ENCODE peak calls at places on chromosomes 1 and 21, in six cellular contexts. One of them, this sample, is unnamed.

GRCh38 chr1:41714613-41715389 is 203.9 kb downstream of the HIVEP3 start:
- DNase-seq in ascending aorta: no peak
- DNase-seq in NCI-H524: peak
- DNase-seq in activated T-cell treated with anti-CD3 and anti-CD28 coated beads for 48 hours: no peak
- DNase-seq in Daoy: no peak
- DNase-seq in ACHN: no peak
- DNase-seq in this sample: no peak

GRCh38 chr1:53688703-53689102 is 50.3 kb downstream of the GLIS1 start:
- DNase-seq in ascending aorta: no peak
- DNase-seq in NCI-H524: peak
- DNase-seq in activated T-cell treated with anti-CD3 and anti-CD28 coated beads for 48 hours: no peak
- DNase-seq in Daoy: no peak
- DNase-seq in ACHN: no peak
- DNase-seq in this sample: no peak

GRCh38 chr1:54945393-54945936 is 35.0 kb upstream of the TMEM61 start:
- DNase-seq in ascending aorta: no peak
- DNase-seq in NCI-H524: no peak
- DNase-seq in activated T-cell treated with anti-CD3 and anti-CD28 coated beads for 48 hours: no peak
- DNase-seq in Daoy: no peak
- DNase-seq in ACHN: no peak
- DNase-seq in this sample: no peak

GRCh38 chr1:205351984-205352713 is 4.6 kb downstream of the KLHDC8A start:
- DNase-seq in ascending aorta: no peak
- DNase-seq in NCI-H524: peak
- DNase-seq in activated T-cell treated with anti-CD3 and anti-CD28 coated beads for 48 hours: no peak
- DNase-seq in Daoy: peak
- DNase-seq in ACHN: no peak
- DNase-seq in this sample: no peak

GRCh38 chr1:15758537-15758936 is at the start of gene FBLIM1:
- DNase-seq in ascending aorta: no peak
- DNase-seq in NCI-H524: no peak
- DNase-seq in activated T-cell treated with anti-CD3 and anti-CD28 coated beads for 48 hours: no peak
- DNase-seq in Daoy: peak
- DNase-seq in ACHN: peak
- DNase-seq in this sample: peak

GRCh38 chr1:37945743-37946702 is 830 bp downstream of the INPP5B start:
- DNase-seq in ascending aorta: peak
- DNase-seq in NCI-H524: no peak
- DNase-seq in activated T-cell treated with anti-CD3 and anti-CD28 coated beads for 48 hours: no peak
- DNase-seq in Daoy: peak
- DNase-seq in ACHN: peak
- DNase-seq in this sample: peak

GRCh38 chr1:230917284-230918135 is 49.2 kb upstream of the C1orf198 start:
- DNase-seq in ascending aorta: no peak
- DNase-seq in NCI-H524: peak
- DNase-seq in activated T-cell treated with anti-CD3 and anti-CD28 coated beads for 48 hours: peak
- DNase-seq in Daoy: peak
- DNase-seq in ACHN: peak
- DNase-seq in this sample: peak

GRCh38 chr1:172351347-172351746 is 69.1 kb upstream of the C1orf105 start:
- DNase-seq in ascending aorta: no peak
- DNase-seq in NCI-H524: peak
- DNase-seq in activated T-cell treated with anti-CD3 and anti-CD28 coated beads for 48 hours: no peak
- DNase-seq in Daoy: no peak
- DNase-seq in ACHN: no peak
- DNase-seq in this sample: no peak

GRCh38 chr1:234262007-234262753 is 111.1 kb upstream of the COA6 start:
- DNase-seq in ascending aorta: no peak
- DNase-seq in NCI-H524: no peak
- DNase-seq in activated T-cell treated with anti-CD3 and anti-CD28 coated beads for 48 hours: no peak
- DNase-seq in Daoy: no peak
- DNase-seq in ACHN: no peak
- DNase-seq in this sample: no peak

GRCh38 chr1:94326329-94326728 is 88.9 kb upstream of the ARHGAP29 start:
- DNase-seq in ascending aorta: no peak
- DNase-seq in NCI-H524: no peak
- DNase-seq in activated T-cell treated with anti-CD3 and anti-CD28 coated beads for 48 hours: no peak
- DNase-seq in Daoy: peak
- DNase-seq in ACHN: no peak
- DNase-seq in this sample: peak

GRCh38 chr1:203202431-203203245 is 16.1 kb upstream of the CHI3L1 start:
- DNase-seq in ascending aorta: peak
- DNase-seq in NCI-H524: no peak
- DNase-seq in activated T-cell treated with anti-CD3 and anti-CD28 coated beads for 48 hours: no peak
- DNase-seq in Daoy: no peak
- DNase-seq in ACHN: no peak
- DNase-seq in this sample: no peak

GRCh38 chr1:15741183-15741850 is 982 bp upstream of the TMEM82 start:
- DNase-seq in ascending aorta: no peak
- DNase-seq in NCI-H524: peak
- DNase-seq in activated T-cell treated with anti-CD3 and anti-CD28 coated beads for 48 hours: peak
- DNase-seq in Daoy: peak
- DNase-seq in ACHN: peak
- DNase-seq in this sample: peak

GRCh38 chr1:22584970-22585369 is 21.7 kb downstream of the EPHA8 start:
- DNase-seq in ascending aorta: no peak
- DNase-seq in NCI-H524: no peak
- DNase-seq in activated T-cell treated with anti-CD3 and anti-CD28 coated beads for 48 hours: no peak
- DNase-seq in Daoy: no peak
- DNase-seq in ACHN: no peak
- DNase-seq in this sample: no peak

GRCh38 chr1:67733741-67734690 is 49.0 kb downstream of the GADD45A start:
- DNase-seq in ascending aorta: no peak
- DNase-seq in NCI-H524: no peak
- DNase-seq in activated T-cell treated with anti-CD3 and anti-CD28 coated beads for 48 hours: no peak
- DNase-seq in Daoy: no peak
- DNase-seq in ACHN: no peak
- DNase-seq in this sample: no peak

GRCh38 chr1:29912413-29912812 is 676.1 kb downstream of the PTPRU start:
- DNase-seq in ascending aorta: no peak
- DNase-seq in NCI-H524: peak
- DNase-seq in activated T-cell treated with anti-CD3 and anti-CD28 coated beads for 48 hours: no peak
- DNase-seq in Daoy: peak
- DNase-seq in ACHN: peak
- DNase-seq in this sample: no peak

GRCh38 chr1:15111597-15111996 is 42.0 kb upstream of the TMEM51 start:
- DNase-seq in ascending aorta: no peak
- DNase-seq in NCI-H524: no peak
- DNase-seq in activated T-cell treated with anti-CD3 and anti-CD28 coated beads for 48 hours: no peak
- DNase-seq in Daoy: no peak
- DNase-seq in ACHN: no peak
- DNase-seq in this sample: no peak

GRCh38 chr1:76006234-76006633 is 68.3 kb upstream of the ST6GALNAC3 start:
- DNase-seq in ascending aorta: no peak
- DNase-seq in NCI-H524: no peak
- DNase-seq in activated T-cell treated with anti-CD3 and anti-CD28 coated beads for 48 hours: no peak
- DNase-seq in Daoy: peak
- DNase-seq in ACHN: no peak
- DNase-seq in this sample: no peak

GRCh38 chr1:30901798-30902652 is 6.5 kb downstream of the SDC3 start:
- DNase-seq in ascending aorta: no peak
- DNase-seq in NCI-H524: no peak
- DNase-seq in activated T-cell treated with anti-CD3 and anti-CD28 coated beads for 48 hours: no peak
- DNase-seq in Daoy: peak
- DNase-seq in ACHN: no peak
- DNase-seq in this sample: no peak

GRCh38 chr21:42746593-42747266 is 93.3 kb downstream of the PDE9A start:
- DNase-seq in ascending aorta: no peak
- DNase-seq in NCI-H524: no peak
- DNase-seq in activated T-cell treated with anti-CD3 and anti-CD28 coated beads for 48 hours: peak
- DNase-seq in Daoy: no peak
- DNase-seq in ACHN: no peak
- DNase-seq in this sample: no peak

GRCh38 chr21:37535130-37535529 is 168.6 kb downstream of the DYRK1A start:
- DNase-seq in ascending aorta: no peak
- DNase-seq in NCI-H524: no peak
- DNase-seq in activated T-cell treated with anti-CD3 and anti-CD28 coated beads for 48 hours: no peak
- DNase-seq in Daoy: no peak
- DNase-seq in ACHN: no peak
- DNase-seq in this sample: no peak

GRCh38 chr1:11338351-11338809 is 65.4 kb downstream of the UBIAD1 start:
- DNase-seq in ascending aorta: no peak
- DNase-seq in NCI-H524: peak
- DNase-seq in activated T-cell treated with anti-CD3 and anti-CD28 coated beads for 48 hours: no peak
- DNase-seq in Daoy: no peak
- DNase-seq in ACHN: no peak
- DNase-seq in this sample: no peak

GRCh38 chr1:902802-903201 is 20.9 kb upstream of the SAMD11 start:
- DNase-seq in ascending aorta: no peak
- DNase-seq in NCI-H524: no peak
- DNase-seq in activated T-cell treated with anti-CD3 and anti-CD28 coated beads for 48 hours: no peak
- DNase-seq in Daoy: no peak
- DNase-seq in ACHN: no peak
- DNase-seq in this sample: no peak

GRCh38 chr1:24868016-24868875 is 61.8 kb downstream of the RUNX3 start:
- DNase-seq in ascending aorta: no peak
- DNase-seq in NCI-H524: no peak
- DNase-seq in activated T-cell treated with anti-CD3 and anti-CD28 coated beads for 48 hours: no peak
- DNase-seq in Daoy: no peak
- DNase-seq in ACHN: no peak
- DNase-seq in this sample: no peak

GRCh38 chr1:44531785-44532566 is 126.9 kb downstream of the RNF220 start:
- DNase-seq in ascending aorta: no peak
- DNase-seq in NCI-H524: no peak
- DNase-seq in activated T-cell treated with anti-CD3 and anti-CD28 coated beads for 48 hours: no peak
- DNase-seq in Daoy: peak
- DNase-seq in ACHN: peak
- DNase-seq in this sample: no peak

GRCh38 chr1:210536263-210536961 is 207.7 kb downstream of the HHAT start:
- DNase-seq in ascending aorta: no peak
- DNase-seq in NCI-H524: peak
- DNase-seq in activated T-cell treated with anti-CD3 and anti-CD28 coated beads for 48 hours: no peak
- DNase-seq in Daoy: no peak
- DNase-seq in ACHN: no peak
- DNase-seq in this sample: no peak

GRCh38 chr1:76147917-76148316 is 73.4 kb downstream of the ST6GALNAC3 start:
- DNase-seq in ascending aorta: no peak
- DNase-seq in NCI-H524: no peak
- DNase-seq in activated T-cell treated with anti-CD3 and anti-CD28 coated beads for 48 hours: no peak
- DNase-seq in Daoy: no peak
- DNase-seq in ACHN: no peak
- DNase-seq in this sample: no peak